ENCODE peak calls at places on chromosome 3, in seven cellular contexts. R is fibroblast of lung, D is RKO, E is BE2C, U is GM06990, G is lower leg skin, L is HepG2. Q is an unnamed sample.

GRCh38 chr3:170454468-170454867 is 35.8 kb downstream of the CLDN11 start:
- DNase-seq in L (no peak), E (no peak), R (no peak), U (no peak), G (no peak), D (no peak), Q (no peak)

GRCh38 chr3:38345879-38346583 is 554 bp upstream of the XYLB start:
- DNase-seq in L (no peak), R (peak), E (no peak), U (no peak), D (no peak), G (no peak), Q (no peak)

GRCh38 chr3:18194431-18194830 is 230.7 kb downstream of the SATB1 start:
- DNase-seq in U (no peak), D (no peak), L (no peak), R (no peak), G (no peak), E (no peak), Q (peak)

GRCh38 chr3:149339931-149340309 is 6.5 kb upstream of the TM4SF18 start:
- DNase-seq in D (peak), E (peak), R (peak), G (peak), L (peak), U (no peak), Q (peak)

GRCh38 chr3:42012378-42012934 is 50.6 kb upstream of the ULK4 start:
- DNase-seq in R (no peak), L (no peak), D (no peak), U (no peak), E (no peak), G (no peak), Q (no peak)

GRCh38 chr3:172221550-172221949 is 182.2 kb downstream of the FNDC3B start:
- DNase-seq in R (peak), G (no peak), L (no peak), E (no peak), U (no peak), D (peak), Q (no peak)

GRCh38 chr3:127857270-127857801 is 35.0 kb upstream of the MGLL start:
- DNase-seq in L (no peak), D (no peak), G (no peak), U (no peak), E (no peak), R (no peak), Q (no peak)

GRCh38 chr3:183710231-183710630 is 12.6 kb downstream of the YEATS2 start:
- DNase-seq in R (peak), G (no peak), L (no peak), U (no peak), D (no peak), E (no peak), Q (no peak)

GRCh38 chr3:185989511-185989910 is 51.7 kb upstream of the TRA2B start:
- DNase-seq in L (no peak), E (no peak), D (no peak), G (no peak), R (no peak), U (no peak), Q (no peak)

GRCh38 chr3:20055020-20055775 is 15.0 kb downstream of the KAT2B start:
- DNase-seq in E (no peak), L (no peak), U (no peak), G (no peak), R (no peak), D (no peak), Q (no peak)

GRCh38 chr3:155302891-155303290 is 9.4 kb upstream of the STRIT1 start:
- DNase-seq in U (no peak), D (no peak), R (no peak), L (no peak), G (no peak), E (no peak), Q (no peak)

GRCh38 chr3:112372396-112372795 is 39.4 kb downstream of the CD200 start:
- DNase-seq in R (no peak), D (no peak), U (no peak), L (no peak), G (no peak), E (no peak), Q (no peak)

GRCh38 chr3:36219398-36219797 is 160.9 kb upstream of the STAC start:
- DNase-seq in E (no peak), U (no peak), G (no peak), R (peak), D (no peak), L (no peak), Q (no peak)

GRCh38 chr3:18389108-18389733 is 35.9 kb downstream of the SATB1 start:
- DNase-seq in R (no peak), U (no peak), D (peak), L (peak), E (peak), G (no peak), Q (no peak)

GRCh38 chr3:133268772-133269171 is 131.1 kb upstream of the BFSP2 start:
- DNase-seq in R (no peak), D (no peak), L (no peak), G (no peak), U (no peak), E (peak), Q (no peak)

Q was measured in fibroblast of the conjunctiva.